ENCODE peak calls at places on chromosomes 5 and 9, in ten cellular contexts. One of them, this sample, is unnamed.

GRCh38 chr9:81535542-81536241 is 153.7 kb downstream of the TLE1 start:
- DNase-seq in CD4-positive, alpha-beta memory T cell: no peak
- DNase-seq in psoas muscle: no peak
- DNase-seq in choroid plexus epithelial cell: peak
- DNase-seq in fibroblast of mammary gland: peak
- DNase-seq in astrocyte of the spinal cord: no peak
- DNase-seq in CD8-positive, alpha-beta T cell: no peak
- DNase-seq in adipocyte: no peak
- DNase-seq in lung: no peak
- DNase-seq in BJ: no peak
- DNase-seq in this sample: no peak

GRCh38 chr5:149962040-149962439 is 1.5 kb downstream of the SLC26A2 start:
- DNase-seq in CD4-positive, alpha-beta memory T cell: no peak
- DNase-seq in psoas muscle: no peak
- DNase-seq in choroid plexus epithelial cell: peak
- DNase-seq in fibroblast of mammary gland: peak
- DNase-seq in astrocyte of the spinal cord: peak
- DNase-seq in CD8-positive, alpha-beta T cell: no peak
- DNase-seq in adipocyte: peak
- DNase-seq in lung: no peak
- DNase-seq in BJ: no peak
- DNase-seq in this sample: no peak

GRCh38 chr5:16644301-16644889 is 27.6 kb upstream of the RETREG1 start:
- DNase-seq in CD4-positive, alpha-beta memory T cell: no peak
- DNase-seq in psoas muscle: no peak
- DNase-seq in choroid plexus epithelial cell: no peak
- DNase-seq in fibroblast of mammary gland: no peak
- DNase-seq in astrocyte of the spinal cord: no peak
- DNase-seq in CD8-positive, alpha-beta T cell: no peak
- DNase-seq in adipocyte: no peak
- DNase-seq in lung: no peak
- DNase-seq in BJ: no peak
- DNase-seq in this sample: no peak

GRCh38 chr9:3794005-3794404 is 268.2 kb upstream of the RFX3 start:
- DNase-seq in CD4-positive, alpha-beta memory T cell: no peak
- DNase-seq in psoas muscle: no peak
- DNase-seq in choroid plexus epithelial cell: peak
- DNase-seq in fibroblast of mammary gland: no peak
- DNase-seq in astrocyte of the spinal cord: peak
- DNase-seq in CD8-positive, alpha-beta T cell: no peak
- DNase-seq in adipocyte: peak
- DNase-seq in lung: no peak
- DNase-seq in BJ: no peak
- DNase-seq in this sample: no peak

GRCh38 chr9:124784503-124784902 is 7.6 kb downstream of the OLFML2A start:
- DNase-seq in CD4-positive, alpha-beta memory T cell: no peak
- DNase-seq in psoas muscle: no peak
- DNase-seq in choroid plexus epithelial cell: peak
- DNase-seq in fibroblast of mammary gland: peak
- DNase-seq in astrocyte of the spinal cord: peak
- DNase-seq in CD8-positive, alpha-beta T cell: no peak
- DNase-seq in adipocyte: peak
- DNase-seq in lung: no peak
- DNase-seq in BJ: peak
- DNase-seq in this sample: no peak

GRCh38 chr9:138009456-138010273 is 132.1 kb downstream of the CACNA1B start:
- DNase-seq in CD4-positive, alpha-beta memory T cell: no peak
- DNase-seq in psoas muscle: no peak
- DNase-seq in choroid plexus epithelial cell: no peak
- DNase-seq in fibroblast of mammary gland: no peak
- DNase-seq in astrocyte of the spinal cord: no peak
- DNase-seq in CD8-positive, alpha-beta T cell: no peak
- DNase-seq in adipocyte: no peak
- DNase-seq in lung: peak
- DNase-seq in BJ: no peak
- DNase-seq in this sample: no peak

GRCh38 chr5:134813407-134813806 is 32.4 kb upstream of the C5orf24 start:
- DNase-seq in CD4-positive, alpha-beta memory T cell: no peak
- DNase-seq in psoas muscle: no peak
- DNase-seq in choroid plexus epithelial cell: no peak
- DNase-seq in fibroblast of mammary gland: no peak
- DNase-seq in astrocyte of the spinal cord: no peak
- DNase-seq in CD8-positive, alpha-beta T cell: no peak
- DNase-seq in adipocyte: no peak
- DNase-seq in lung: no peak
- DNase-seq in BJ: no peak
- DNase-seq in this sample: no peak

GRCh38 chr5:56569051-56569450 is 246.3 kb upstream of the MAP3K1 start:
- DNase-seq in CD4-positive, alpha-beta memory T cell: no peak
- DNase-seq in psoas muscle: no peak
- DNase-seq in choroid plexus epithelial cell: peak
- DNase-seq in fibroblast of mammary gland: no peak
- DNase-seq in astrocyte of the spinal cord: no peak
- DNase-seq in CD8-positive, alpha-beta T cell: no peak
- DNase-seq in adipocyte: peak
- DNase-seq in lung: no peak
- DNase-seq in BJ: no peak
- DNase-seq in this sample: no peak

GRCh38 chr5:1643651-1644392 is 120.1 kb upstream of the LPCAT1 start:
- DNase-seq in CD4-positive, alpha-beta memory T cell: no peak
- DNase-seq in psoas muscle: no peak
- DNase-seq in choroid plexus epithelial cell: no peak
- DNase-seq in fibroblast of mammary gland: peak
- DNase-seq in astrocyte of the spinal cord: no peak
- DNase-seq in CD8-positive, alpha-beta T cell: no peak
- DNase-seq in adipocyte: no peak
- DNase-seq in lung: no peak
- DNase-seq in BJ: no peak
- DNase-seq in this sample: no peak

GRCh38 chr5:98128271-98128670 is 645.2 kb upstream of the RGMB start:
- DNase-seq in CD4-positive, alpha-beta memory T cell: no peak
- DNase-seq in psoas muscle: no peak
- DNase-seq in choroid plexus epithelial cell: no peak
- DNase-seq in fibroblast of mammary gland: no peak
- DNase-seq in astrocyte of the spinal cord: no peak
- DNase-seq in CD8-positive, alpha-beta T cell: no peak
- DNase-seq in adipocyte: no peak
- DNase-seq in lung: no peak
- DNase-seq in BJ: no peak
- DNase-seq in this sample: no peak

DNA sequence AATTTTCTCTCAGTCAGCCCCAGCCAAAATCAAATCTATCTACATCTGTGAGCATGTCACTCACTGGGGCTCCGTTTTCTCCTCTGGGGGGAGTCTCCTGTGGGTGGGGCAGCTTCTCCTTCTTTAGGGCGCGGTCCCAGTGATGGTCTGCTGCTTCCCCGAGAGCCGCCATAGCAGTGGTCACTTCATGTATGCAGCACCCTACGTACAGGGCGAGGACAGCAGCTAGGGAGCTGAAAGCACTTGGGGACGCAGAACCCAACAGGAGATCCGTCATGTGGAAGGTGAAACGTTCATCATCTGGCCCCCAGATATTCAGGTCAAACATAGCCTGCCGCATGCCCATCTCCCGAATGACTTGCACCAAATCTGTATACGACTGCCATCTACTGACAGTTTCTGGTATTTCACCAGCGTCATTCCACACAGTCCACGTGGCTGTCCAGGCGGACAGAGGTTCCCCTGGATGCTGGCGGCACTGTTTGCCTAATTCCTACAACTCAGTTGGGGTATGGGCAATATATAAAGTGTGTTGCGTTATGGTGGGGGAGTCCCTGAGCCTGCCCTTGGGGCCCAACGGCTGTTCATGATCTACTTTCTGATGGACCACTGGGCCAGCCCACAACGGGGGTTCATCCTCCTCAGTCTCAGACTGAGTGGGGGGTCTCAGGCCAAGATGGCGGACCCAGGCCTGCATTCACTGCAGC is 795.0 kb downstream of the EFNA5 start:
- DNase-seq in CD4-positive, alpha-beta memory T cell: no peak
- DNase-seq in psoas muscle: no peak
- DNase-seq in choroid plexus epithelial cell: peak
- DNase-seq in fibroblast of mammary gland: peak
- DNase-seq in astrocyte of the spinal cord: peak
- DNase-seq in CD8-positive, alpha-beta T cell: no peak
- DNase-seq in adipocyte: peak
- DNase-seq in lung: peak
- DNase-seq in BJ: no peak
- DNase-seq in this sample: no peak
- H3K4me3 ChIP-seq in CD4-positive, alpha-beta memory T cell: no peak
- H3K4me3 ChIP-seq in psoas muscle: no peak
- H3K4me3 ChIP-seq in choroid plexus epithelial cell: no peak
- H3K4me3 ChIP-seq in fibroblast of mammary gland: no peak
- H3K4me3 ChIP-seq in astrocyte of the spinal cord: no peak
- H3K4me3 ChIP-seq in CD8-positive, alpha-beta T cell: no peak
- H3K4me3 ChIP-seq in adipocyte: no peak
- H3K4me3 ChIP-seq in lung: no peak
- H3K4me3 ChIP-seq in BJ: no peak
- H3K4me3 ChIP-seq in this sample: no peak

GRCh38 chr9:120650352-120650751 is 63.9 kb downstream of the MEGF9 start:
- DNase-seq in CD4-positive, alpha-beta memory T cell: no peak
- DNase-seq in psoas muscle: no peak
- DNase-seq in choroid plexus epithelial cell: peak
- DNase-seq in fibroblast of mammary gland: peak
- DNase-seq in astrocyte of the spinal cord: no peak
- DNase-seq in CD8-positive, alpha-beta T cell: no peak
- DNase-seq in adipocyte: peak
- DNase-seq in lung: no peak
- DNase-seq in BJ: no peak
- DNase-seq in this sample: no peak
- H3K4me3 ChIP-seq in CD4-positive, alpha-beta memory T cell: no peak
- H3K4me3 ChIP-seq in psoas muscle: no peak
- H3K4me3 ChIP-seq in choroid plexus epithelial cell: no peak
- H3K4me3 ChIP-seq in fibroblast of mammary gland: no peak
- H3K4me3 ChIP-seq in astrocyte of the spinal cord: no peak
- H3K4me3 ChIP-seq in CD8-positive, alpha-beta T cell: no peak
- H3K4me3 ChIP-seq in adipocyte: no peak
- H3K4me3 ChIP-seq in lung: no peak
- H3K4me3 ChIP-seq in BJ: no peak
- H3K4me3 ChIP-seq in this sample: no peak

GRCh38 chr9:92740015-92740408 is 24.6 kb downstream of the BICD2 start:
- DNase-seq in CD4-positive, alpha-beta memory T cell: no peak
- DNase-seq in psoas muscle: no peak
- DNase-seq in choroid plexus epithelial cell: peak
- DNase-seq in fibroblast of mammary gland: peak
- DNase-seq in astrocyte of the spinal cord: no peak
- DNase-seq in CD8-positive, alpha-beta T cell: no peak
- DNase-seq in adipocyte: peak
- DNase-seq in lung: no peak
- DNase-seq in BJ: no peak
- DNase-seq in this sample: no peak

GRCh38 chr9:92739346-92740014 is 25.2 kb downstream of the BICD2 start:
- DNase-seq in CD4-positive, alpha-beta memory T cell: no peak
- DNase-seq in psoas muscle: no peak
- DNase-seq in choroid plexus epithelial cell: no peak
- DNase-seq in fibroblast of mammary gland: no peak
- DNase-seq in astrocyte of the spinal cord: no peak
- DNase-seq in CD8-positive, alpha-beta T cell: no peak
- DNase-seq in adipocyte: no peak
- DNase-seq in lung: no peak
- DNase-seq in BJ: no peak
- DNase-seq in this sample: no peak

GRCh38 chr9:92738661-92739081 is 26.0 kb downstream of the BICD2 start:
- DNase-seq in CD4-positive, alpha-beta memory T cell: no peak
- DNase-seq in psoas muscle: no peak
- DNase-seq in choroid plexus epithelial cell: no peak
- DNase-seq in fibroblast of mammary gland: peak
- DNase-seq in astrocyte of the spinal cord: peak
- DNase-seq in CD8-positive, alpha-beta T cell: no peak
- DNase-seq in adipocyte: no peak
- DNase-seq in lung: no peak
- DNase-seq in BJ: no peak
- DNase-seq in this sample: no peak

GRCh38 chr9:92740969-92741368 is 23.7 kb downstream of the BICD2 start:
- DNase-seq in CD4-positive, alpha-beta memory T cell: no peak
- DNase-seq in psoas muscle: no peak
- DNase-seq in choroid plexus epithelial cell: no peak
- DNase-seq in fibroblast of mammary gland: no peak
- DNase-seq in astrocyte of the spinal cord: no peak
- DNase-seq in CD8-positive, alpha-beta T cell: no peak
- DNase-seq in adipocyte: no peak
- DNase-seq in lung: no peak
- DNase-seq in BJ: no peak
- DNase-seq in this sample: no peak

GRCh38 chr9:92740446-92740961 is 24.1 kb downstream of the BICD2 start:
- DNase-seq in CD4-positive, alpha-beta memory T cell: no peak
- DNase-seq in psoas muscle: no peak
- DNase-seq in choroid plexus epithelial cell: no peak
- DNase-seq in fibroblast of mammary gland: no peak
- DNase-seq in astrocyte of the spinal cord: no peak
- DNase-seq in CD8-positive, alpha-beta T cell: no peak
- DNase-seq in adipocyte: no peak
- DNase-seq in lung: no peak
- DNase-seq in BJ: no peak
- DNase-seq in this sample: no peak
- H3K4me3 ChIP-seq in CD4-positive, alpha-beta memory T cell: no peak
- H3K4me3 ChIP-seq in psoas muscle: peak
- H3K4me3 ChIP-seq in choroid plexus epithelial cell: no peak
- H3K4me3 ChIP-seq in fibroblast of mammary gland: no peak
- H3K4me3 ChIP-seq in astrocyte of the spinal cord: no peak
- H3K4me3 ChIP-seq in CD8-positive, alpha-beta T cell: no peak
- H3K4me3 ChIP-seq in adipocyte: no peak
- H3K4me3 ChIP-seq in lung: no peak
- H3K4me3 ChIP-seq in BJ: no peak
- H3K4me3 ChIP-seq in this sample: no peak

DNA sequence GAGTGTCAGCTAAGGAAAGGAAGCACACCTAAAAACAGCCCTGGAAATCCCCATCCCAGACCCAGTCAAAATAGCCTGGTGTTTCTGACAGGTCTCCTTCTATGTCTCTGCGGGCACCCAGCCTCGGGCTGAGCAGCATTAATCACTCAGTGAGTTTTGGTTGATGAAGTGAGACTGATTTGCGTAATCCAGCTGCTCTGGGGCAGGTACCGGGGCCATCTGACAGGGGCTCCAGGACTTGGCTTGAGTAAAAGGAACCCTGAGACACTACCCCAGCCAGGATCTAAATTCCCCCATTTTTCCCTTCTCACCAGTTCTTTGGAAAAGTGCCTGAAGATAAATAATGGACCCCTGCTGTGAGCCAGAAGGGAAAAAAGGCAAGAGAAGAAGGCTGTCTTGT is 607 bp downstream of the SLC28A3 start:
- DNase-seq in CD4-positive, alpha-beta memory T cell: no peak
- DNase-seq in psoas muscle: no peak
- DNase-seq in choroid plexus epithelial cell: no peak
- DNase-seq in fibroblast of mammary gland: no peak
- DNase-seq in astrocyte of the spinal cord: peak
- DNase-seq in CD8-positive, alpha-beta T cell: no peak
- DNase-seq in adipocyte: no peak
- DNase-seq in lung: no peak
- DNase-seq in BJ: no peak
- DNase-seq in this sample: no peak
- H3K4me3 ChIP-seq in CD4-positive, alpha-beta memory T cell: no peak
- H3K4me3 ChIP-seq in psoas muscle: no peak
- H3K4me3 ChIP-seq in choroid plexus epithelial cell: no peak
- H3K4me3 ChIP-seq in fibroblast of mammary gland: no peak
- H3K4me3 ChIP-seq in astrocyte of the spinal cord: no peak
- H3K4me3 ChIP-seq in CD8-positive, alpha-beta T cell: no peak
- H3K4me3 ChIP-seq in adipocyte: no peak
- H3K4me3 ChIP-seq in lung: no peak
- H3K4me3 ChIP-seq in BJ: no peak
- H3K4me3 ChIP-seq in this sample: no peak

GRCh38 chr9:128819716-128820664 is 1.7 kb downstream of the ENDOG start:
- DNase-seq in CD4-positive, alpha-beta memory T cell: no peak
- DNase-seq in psoas muscle: no peak
- DNase-seq in choroid plexus epithelial cell: peak
- DNase-seq in fibroblast of mammary gland: peak
- DNase-seq in astrocyte of the spinal cord: no peak
- DNase-seq in CD8-positive, alpha-beta T cell: no peak
- DNase-seq in adipocyte: peak
- DNase-seq in lung: no peak
- DNase-seq in BJ: no peak
- DNase-seq in this sample: no peak
- H3K4me3 ChIP-seq in CD4-positive, alpha-beta memory T cell: no peak
- H3K4me3 ChIP-seq in psoas muscle: peak
- H3K4me3 ChIP-seq in choroid plexus epithelial cell: no peak
- H3K4me3 ChIP-seq in fibroblast of mammary gland: no peak
- H3K4me3 ChIP-seq in astrocyte of the spinal cord: no peak
- H3K4me3 ChIP-seq in CD8-positive, alpha-beta T cell: no peak
- H3K4me3 ChIP-seq in adipocyte: peak
- H3K4me3 ChIP-seq in lung: no peak
- H3K4me3 ChIP-seq in BJ: no peak
- H3K4me3 ChIP-seq in this sample: peak

This sample was measured in gastrocnemius medialis.